ENCODE peak calls at places on chromosomes 13 and 19, in six cellular contexts. C is transverse colon, L is A549, K is gastrocnemius medialis, J is fibroblast of lung, Z is cardiac muscle cell. P is an unnamed sample. For H3K4me1, the result is how much of the 10 kb centered on the place peaks cover.

GRCh38 chr19:2807379-2808128 is 12.1 kb upstream of the ZNF554 start:
- DNase-seq in C (no peak), L (no peak), K (no peak), J (no peak), Z (no peak), P (no peak)

GRCh38 chr13:94233401-94233800 is 246.1 kb downstream of the DCT start:
- DNase-seq in C (no peak), L (peak), K (no peak), J (peak), Z (peak), P (no peak)

GRCh38 chr19:39941615-39942507 is 7.4 kb upstream of the FCGBP start:
- DNase-seq in C (peak), L (no peak), K (no peak), J (no peak), Z (peak), P (no peak)

GRCh38 chr13:76822691-76823267 is 63.4 kb downstream of the KCTD12 start:
- DNase-seq in C (no peak), L (no peak), K (no peak), J (peak), Z (peak), P (no peak)

GRCh38 chr13:20993661-20994440 is 67.5 kb downstream of the LATS2 start:
- DNase-seq in C (no peak), L (no peak), K (peak), J (peak), Z (peak), P (no peak)

GRCh38 chr19:31312004-31312403 is 37.2 kb downstream of the TSHZ3 start:
- DNase-seq in C (no peak), L (no peak), K (no peak), J (peak), Z (peak), P (no peak)

GRCh38 chr13:113903361-113903760 is 39.5 kb upstream of the GAS6 start:
- DNase-seq in C (no peak), L (no peak), K (no peak), J (peak), Z (no peak), P (no peak)

GRCh38 chr19:17538684-17539287 is 16.7 kb upstream of the COLGALT1 start:
- DNase-seq in C (no peak), L (no peak), K (no peak), J (no peak), Z (no peak), P (no peak)

GRCh38 chr19:5526691-5527090 is 41.1 kb downstream of the TINCR start:
- DNase-seq in C (no peak), L (no peak), K (no peak), J (no peak), Z (no peak), P (no peak)

GRCh38 chr19:29417048-29417447 is 108.7 kb upstream of the VSTM2B start:
- DNase-seq in C (no peak), L (no peak), K (no peak), J (no peak), Z (no peak), P (no peak)

GRCh38 chr19:10454267-10454666 is 33.9 kb downstream of the PDE4A start:
- DNase-seq in C (no peak), L (no peak), K (no peak), J (no peak), Z (peak), P (no peak)

GRCh38 chr19:3810708-3811355 is 24.7 kb upstream of the MATK start:
- DNase-seq in C (no peak), L (no peak), K (no peak), J (no peak), Z (no peak), P (no peak)

GRCh38 chr13:89380101-89380500 is 1708.9 kb downstream of the SLITRK5 start:
- DNase-seq in C (peak), L (no peak), K (no peak), J (no peak), Z (no peak), P (no peak)

GRCh38 chr19:49558591-49558990 is 21.8 kb downstream of the NOSIP start:
- DNase-seq in C (no peak), L (no peak), K (no peak), J (no peak), Z (no peak), P (no peak)
- H3K4me3 ChIP-seq in C (no peak), L (no peak), K (no peak), J (no peak), Z (no peak), P (no peak)

DNA sequence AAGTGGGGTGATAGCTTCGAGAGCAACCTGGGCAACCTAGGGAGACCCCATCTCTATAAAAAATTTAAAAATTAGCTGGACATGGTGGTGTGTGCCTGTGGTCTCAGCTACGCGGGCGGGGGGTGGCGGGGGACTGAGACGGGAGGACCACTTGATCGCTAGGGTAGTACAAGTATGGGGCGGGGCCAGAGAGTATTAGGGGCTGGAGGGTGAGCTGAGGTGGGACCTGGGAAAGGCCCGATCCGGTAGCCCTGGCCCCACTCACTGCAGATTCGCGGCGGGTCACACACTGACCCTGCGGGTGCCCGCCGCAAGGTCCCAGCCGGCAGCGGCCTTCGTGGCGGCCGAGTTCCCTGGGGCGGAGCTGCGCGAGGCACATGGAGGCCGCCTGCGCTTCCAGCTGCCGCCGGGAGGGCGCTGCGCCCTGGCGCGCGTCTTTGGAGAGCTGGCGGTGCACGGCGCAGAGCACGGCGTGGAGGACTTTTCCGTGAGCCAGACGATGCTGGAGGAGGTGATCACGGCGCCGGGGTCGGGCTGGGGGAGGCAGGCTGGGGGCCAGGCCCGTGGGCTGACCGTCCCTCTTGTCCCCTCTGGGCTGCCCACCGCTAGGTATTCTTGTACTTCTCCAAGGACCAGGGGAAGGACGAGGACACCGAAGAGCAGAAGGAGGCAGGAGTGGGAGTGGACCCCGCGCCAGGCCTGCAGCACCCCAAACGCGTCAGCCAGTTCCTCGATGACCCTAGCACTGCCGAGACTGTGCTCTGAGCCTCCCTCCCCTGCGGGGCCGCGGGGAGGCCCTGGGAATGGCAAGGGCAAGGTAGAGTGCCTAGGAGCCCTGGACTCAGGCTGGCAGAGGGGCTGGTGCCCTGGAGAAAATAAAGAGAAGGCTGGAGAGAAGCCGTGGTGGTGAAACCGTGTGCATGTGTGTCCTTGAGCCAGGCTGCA is 2.0 kb upstream of the ARHGAP45 start:
- DNase-seq in C (peak), L (peak), K (no peak), J (peak), Z (peak), P (peak)
- H3K4me1 ChIP-seq in C (under half), L (under half), K (under half), J (under half), Z (under half), P (under half)

GRCh38 chr13:112887151-112887550 is 81.9 kb upstream of the MCF2L start:
- DNase-seq in C (no peak), L (no peak), K (no peak), J (no peak), Z (no peak), P (no peak)

GRCh38 chr13:112887557-112887991 is 81.4 kb upstream of the MCF2L start:
- DNase-seq in C (no peak), L (no peak), K (no peak), J (no peak), Z (no peak), P (peak)

GRCh38 chr13:112885242-112885781 is 83.7 kb upstream of the MCF2L start:
- DNase-seq in C (no peak), L (no peak), K (no peak), J (no peak), Z (no peak), P (no peak)

GRCh38 chr13:112883241-112883945 is 85.6 kb upstream of the MCF2L start:
- DNase-seq in C (no peak), L (no peak), K (no peak), J (no peak), Z (no peak), P (no peak)

DNA sequence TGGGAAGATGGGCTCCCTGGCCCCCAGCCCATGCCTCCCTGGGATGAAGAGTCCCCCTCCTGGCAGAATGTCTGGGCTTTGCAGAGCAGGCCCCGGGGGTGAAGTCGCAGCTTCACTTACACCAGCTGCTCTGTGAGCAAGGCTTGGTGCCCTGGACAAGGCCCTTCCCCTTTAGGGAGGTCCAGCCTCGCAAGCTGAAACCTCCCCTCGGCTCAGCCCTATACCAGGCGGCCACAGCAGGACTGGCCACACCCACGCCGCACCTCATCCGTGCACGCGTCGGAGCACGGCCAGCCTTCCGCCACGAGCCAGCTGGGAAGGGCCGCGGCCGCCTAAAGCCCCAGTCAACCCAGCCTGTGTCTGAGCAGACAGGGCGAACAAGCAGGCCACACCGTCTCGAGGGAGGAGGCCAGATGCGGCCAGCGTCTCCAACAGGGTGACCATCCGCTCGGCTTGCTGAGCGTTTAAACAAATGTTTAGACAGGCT is 83.2 kb upstream of the MCF2L start:
- DNase-seq in C (peak), L (peak), K (peak), J (peak), Z (peak), P (peak)
- H3K4me3 ChIP-seq in C (no peak), L (no peak), K (no peak), J (peak), Z (peak), P (no peak)

GRCh38 chr13:79404361-79404760 is 1.7 kb downstream of the RBM26 start:
- DNase-seq in C (no peak), L (no peak), K (no peak), J (peak), Z (no peak), P (no peak)

GRCh38 chr13:79402074-79402635 is 3.9 kb downstream of the RBM26 start:
- DNase-seq in C (no peak), L (no peak), K (no peak), J (peak), Z (no peak), P (no peak)

GRCh38 chr13:79401259-79402071 is 4.6 kb downstream of the RBM26 start:
- DNase-seq in C (no peak), L (no peak), K (no peak), J (no peak), Z (no peak), P (no peak)

GRCh38 chr13:79402679-79403078 is 3.4 kb downstream of the RBM26 start:
- DNase-seq in C (no peak), L (no peak), K (no peak), J (no peak), Z (no peak), P (no peak)

GRCh38 chr13:79403113-79403512 is 2.9 kb downstream of the RBM26 start:
- DNase-seq in C (no peak), L (no peak), K (no peak), J (no peak), Z (no peak), P (no peak)
- H3K4me1 ChIP-seq in C (half or more), L (under half), K (under half), J (under half), Z (under half), P (half or more)

GRCh38 chr19:18932216-18932841 is 8.7 kb downstream of the HOMER3 start:
- DNase-seq in C (peak), L (peak), K (peak), J (peak), Z (peak), P (peak)
- H3K4me3 ChIP-seq in C (no peak), L (no peak), K (no peak), J (no peak), Z (peak), P (no peak)

GRCh38 chr19:46487802-46488445 is 7.7 kb downstream of the PNMA8B start:
- DNase-seq in C (peak), L (peak), K (peak), J (peak), Z (peak), P (peak)
- H3K4me1 ChIP-seq in C (under half), L (under half), K (under half), J (under half), Z (under half), P (under half)

DNA sequence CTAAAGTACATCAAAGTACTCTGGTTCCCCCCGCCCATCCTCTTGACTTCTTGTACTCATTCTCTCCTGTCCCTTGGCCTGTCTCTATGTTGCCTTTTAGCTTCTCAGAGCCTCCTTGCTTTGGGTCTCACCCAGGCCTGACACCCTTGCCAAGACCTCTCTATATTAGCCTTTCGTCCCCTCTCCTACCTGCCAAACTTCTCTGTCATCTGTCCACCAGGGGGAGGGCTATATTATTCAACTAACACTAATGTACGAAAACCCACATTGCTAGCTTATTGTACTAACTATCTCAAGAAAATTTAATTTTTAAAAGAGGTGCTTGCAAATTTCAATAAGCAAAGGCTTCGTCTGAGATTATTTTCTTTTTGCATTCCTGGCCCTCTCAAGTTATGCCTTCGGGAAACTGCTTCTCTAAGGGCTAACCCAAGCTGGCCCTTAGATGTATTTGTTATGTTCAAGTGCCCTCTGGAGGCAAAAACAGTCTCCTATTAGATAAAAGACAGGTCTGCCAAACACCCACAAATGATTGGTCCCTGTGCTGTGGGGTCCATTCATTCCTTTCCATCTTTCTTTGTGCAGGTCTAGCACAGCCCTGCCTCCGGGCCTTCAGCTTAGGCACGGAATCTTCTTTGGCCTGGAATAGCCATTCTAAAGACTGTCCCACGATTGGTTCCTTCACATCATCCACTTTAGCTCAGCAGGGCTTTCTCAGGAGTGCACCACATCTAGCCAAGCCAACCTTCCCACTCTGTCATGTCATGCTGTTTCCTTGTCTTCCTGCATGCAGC is 6.4 kb upstream of the MRPS31 start:
- DNase-seq in C (peak), L (peak), K (no peak), J (peak), Z (peak), P (no peak)
- H3K4me3 ChIP-seq in C (no peak), L (peak), K (peak), J (peak), Z (peak), P (peak)

P was measured in psoas muscle.